ENCODE peak calls at places on chromosome 6, in nine cellular contexts. I is cardiac muscle cell; K is mucosa of descending colon; T is A549; M is GM10248; L is endothelial cell; Q is type B pancreatic cell; N is CD4-positive, alpha-beta T cell; Y is upper lobe of left lung. O is an unnamed sample.

GRCh38 chr6:87798393-87799278 is 96.6 kb upstream of the AKIRIN2 start:
- DNase-seq in K (no peak), M (no peak), N (no peak), T (no peak), Q (no peak), L (no peak), I (no peak), Y (no peak), O (no peak)

GRCh38 chr6:79277109-79277508 is 42.6 kb upstream of the HMGN3 start:
- DNase-seq in Y (no peak), I (no peak), L (no peak), M (no peak), T (no peak), N (no peak), K (no peak), Q (no peak), O (no peak)

GRCh38 chr6:5995705-5996686 is 10.7 kb downstream of the NRN1 start:
- DNase-seq in L (peak), Q (no peak), T (peak), N (no peak), Y (peak), I (peak), K (no peak), M (no peak), O (no peak)

GRCh38 chr6:43593938-43594337 is 18.0 kb downstream of the POLH start:
- DNase-seq in Y (no peak), M (no peak), Q (no peak), I (no peak), K (no peak), T (no peak), L (no peak), N (no peak), O (no peak)

GRCh38 chr6:125363360-125364121 is 61.8 kb upstream of the HDDC2 start:
- DNase-seq in T (no peak), Y (peak), L (peak), Q (peak), K (peak), I (peak), N (no peak), M (peak), O (peak)

GRCh38 chr6:37838209-37838921 is 18.8 kb downstream of the ZFAND3 start:
- DNase-seq in L (no peak), K (no peak), M (no peak), N (no peak), I (no peak), T (no peak), Y (no peak), Q (no peak), O (no peak)

GRCh38 chr6:43871933-43872332 is 101.9 kb downstream of the VEGFA start:
- DNase-seq in N (no peak), T (no peak), K (no peak), I (peak), Y (no peak), L (no peak), Q (no peak), M (no peak), O (no peak)

GRCh38 chr6:133973109-133973971 is 20.3 kb downstream of the TBPL1 start:
- DNase-seq in L (no peak), I (peak), K (no peak), N (no peak), Y (no peak), Q (no peak), M (peak), T (peak), O (peak)

GRCh38 chr6:36349240-36349639 is 12.6 kb upstream of the BNIP5 start:
- DNase-seq in N (peak), L (no peak), Y (no peak), M (no peak), T (no peak), I (no peak), Q (no peak), K (peak), O (no peak)

GRCh38 chr6:3850451-3851203 is 1.5 kb downstream of the FAM50B start:
- DNase-seq in N (no peak), Q (no peak), T (no peak), K (peak), M (peak), L (no peak), I (no peak), Y (peak), O (peak)

GRCh38 chr6:65633516-65633915 is 73.5 kb downstream of the EYS start:
- DNase-seq in M (no peak), I (no peak), T (no peak), L (no peak), Y (no peak), N (no peak), K (no peak), Q (no peak), O (no peak)

GRCh38 chr6:75275067-75275466 is 9.5 kb downstream of the TMEM30A start:
- DNase-seq in N (no peak), I (no peak), T (peak), L (no peak), Y (no peak), Q (no peak), K (no peak), M (no peak), O (no peak)

GRCh38 chr6:169714178-169714577 is 10.1 kb downstream of the PHF10 start:
- DNase-seq in K (no peak), L (no peak), Y (no peak), Q (no peak), T (no peak), M (no peak), N (no peak), I (no peak), O (no peak)

GRCh38 chr6:144266091-144266649 is 19.0 kb upstream of the UTRN start:
- DNase-seq in K (no peak), I (peak), Y (no peak), T (peak), N (no peak), Q (no peak), M (no peak), L (peak), O (no peak)

GRCh38 chr6:181049-181654 is 111.1 kb upstream of the DUSP22 start:
- DNase-seq in I (no peak), M (peak), Y (no peak), T (no peak), K (no peak), N (no peak), Q (no peak), L (no peak), O (peak)

DNA sequence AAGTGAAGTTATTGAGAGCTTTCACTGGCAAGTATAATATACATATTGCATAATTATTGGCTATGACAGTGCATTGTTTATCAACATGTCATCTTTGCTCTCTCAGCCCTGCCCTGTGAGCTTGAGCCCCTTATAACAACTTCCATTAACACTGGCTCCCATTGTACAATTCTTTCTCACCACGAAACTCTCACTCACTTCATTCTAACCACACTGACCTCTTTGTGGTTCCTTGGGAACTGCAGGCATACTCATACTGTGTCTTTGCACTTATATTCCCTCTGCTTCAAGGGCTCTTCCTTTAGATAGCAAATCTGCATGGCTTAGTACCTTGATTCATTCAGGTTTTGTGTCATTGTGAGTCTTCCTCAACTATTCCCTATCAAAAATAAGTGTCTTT is 411.8 kb downstream of the CDKAL1 start:
- DNase-seq in K (no peak), L (no peak), Q (no peak), M (peak), T (no peak), Y (no peak), N (no peak), I (no peak), O (peak)
- TF ChIP-seq CTCF in K (no peak), L (no peak), Q (no peak), M (no peak), T (no peak), Y (no peak), N (no peak), I (peak), O (no peak)

DNA sequence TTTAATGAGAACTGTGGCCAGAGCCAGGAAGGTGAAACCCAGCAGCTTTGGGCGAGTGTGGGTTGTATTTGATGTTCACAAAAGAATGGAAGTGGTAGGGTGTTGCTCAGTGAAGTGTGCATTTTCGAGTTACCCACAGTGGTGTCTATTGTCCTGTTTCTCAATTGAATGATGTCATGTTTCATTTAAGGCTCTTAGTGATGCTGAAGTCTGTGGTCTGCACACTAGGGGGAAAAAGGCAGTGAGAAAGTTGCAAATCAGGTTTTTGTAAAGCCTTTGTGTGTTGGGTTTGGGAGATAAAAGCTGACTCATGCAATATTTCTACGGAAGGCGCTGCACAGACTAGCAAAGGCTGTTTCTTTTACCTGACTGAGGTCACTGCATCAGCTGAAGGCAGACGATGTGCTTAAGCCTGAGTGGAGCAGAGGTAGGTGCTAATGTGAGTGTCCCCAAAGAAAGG is 121.1 kb downstream of the PLEKHG1 start:
- DNase-seq in T (no peak), Q (no peak), M (peak), K (no peak), N (no peak), Y (no peak), I (no peak), L (no peak), O (peak)
- TF ChIP-seq CTCF in T (no peak), Q (peak), M (no peak), K (no peak), N (no peak), Y (peak), I (no peak), L (no peak), O (no peak)

GRCh38 chr6:138403324-138403800 is 661 bp upstream of the HEBP2 start:
- DNase-seq in L (peak), K (peak), Q (no peak), M (peak), Y (peak), T (peak), N (peak), I (peak), O (peak)
- TF ChIP-seq CTCF in L (no peak), K (no peak), Q (peak), M (peak), Y (peak), T (no peak), N (no peak), I (peak), O (peak)

GRCh38 chr6:8462169-8462568 is 26.8 kb upstream of the SLC35B3 start:
- DNase-seq in T (no peak), L (no peak), K (no peak), I (no peak), N (no peak), Q (no peak), Y (no peak), M (no peak), O (no peak)
- TF ChIP-seq CTCF in T (no peak), L (no peak), K (no peak), I (no peak), N (no peak), Q (no peak), Y (no peak), M (no peak), O (no peak)

GRCh38 chr6:15642276-15642675 is 20.6 kb downstream of the DTNBP1 start:
- DNase-seq in K (no peak), I (no peak), Q (no peak), Y (no peak), T (peak), M (no peak), L (no peak), N (no peak), O (no peak)
- TF ChIP-seq CTCF in K (no peak), I (peak), Q (peak), Y (no peak), T (no peak), M (no peak), L (peak), N (no peak), O (no peak)

GRCh38 chr6:117467876-117468275 is 14.6 kb upstream of the DCBLD1 start:
- DNase-seq in K (no peak), Q (no peak), L (no peak), Y (no peak), N (no peak), I (no peak), M (no peak), T (no peak), O (no peak)
- TF ChIP-seq CTCF in K (no peak), Q (no peak), L (no peak), Y (no peak), N (no peak), I (no peak), M (no peak), T (no peak), O (no peak)

DNA sequence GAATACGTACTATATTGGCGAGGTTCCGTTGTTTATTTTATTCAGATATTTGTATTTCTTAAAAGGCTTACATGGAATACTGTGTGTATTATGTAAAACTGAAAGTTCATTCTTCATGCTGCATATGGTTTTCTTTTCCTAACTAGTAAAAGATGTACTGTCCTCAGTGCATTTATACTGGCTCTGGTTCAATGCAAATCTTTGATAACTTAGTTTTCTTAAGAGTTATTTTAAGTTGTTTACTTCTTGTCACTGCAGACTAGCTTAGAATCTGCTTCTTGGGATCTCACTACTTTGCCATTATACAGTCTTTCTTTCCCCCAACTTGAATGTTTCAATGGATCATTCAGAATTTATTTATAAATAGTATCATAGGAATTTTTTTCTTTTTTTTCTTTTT is 42.0 kb downstream of the ADGRB3 start:
- DNase-seq in K (no peak), Q (no peak), M (no peak), I (no peak), Y (no peak), L (no peak), T (no peak), N (no peak), O (no peak)
- TF ChIP-seq CTCF in K (no peak), Q (no peak), M (no peak), I (no peak), Y (no peak), L (no peak), T (no peak), N (no peak), O (no peak)

DNA sequence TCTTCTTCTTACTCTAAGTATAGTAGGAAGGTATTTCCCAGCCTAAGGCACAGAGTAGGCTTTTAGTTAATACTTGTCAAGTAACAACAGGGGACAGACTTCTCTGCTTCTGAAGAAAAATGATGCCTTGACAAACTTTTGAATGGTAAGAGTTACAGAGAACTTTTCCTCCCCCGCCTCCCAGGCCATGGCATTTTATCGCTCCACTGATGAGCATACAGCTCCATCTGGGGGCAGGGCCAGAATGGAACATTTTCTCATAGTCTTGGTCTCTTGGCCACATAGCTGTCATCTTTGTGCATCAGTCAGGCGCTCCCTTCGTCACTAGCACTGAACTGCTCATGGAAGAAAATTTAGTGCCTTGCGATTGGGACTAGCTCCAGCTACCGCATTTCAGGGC is 1066.8 kb upstream of the CITED2 start:
- DNase-seq in M (no peak), T (peak), Y (no peak), Q (no peak), I (peak), L (peak), K (no peak), N (no peak), O (no peak)
- TF ChIP-seq CTCF in M (peak), T (peak), Y (peak), Q (peak), I (peak), L (no peak), K (no peak), N (no peak), O (peak)

O was measured in GM13976.